ENCODE peak calls at places on chromosome 22, in six cellular contexts. A, O, T, V, J and H are unnamed samples.

GRCh38 chr22:30302810-30303138 is 13.5 kb upstream of the CASTOR1 start:
- DNase-seq in A (no peak), O (no peak), T (no peak), V (no peak), J (no peak), H (peak)

GRCh38 chr22:47012589-47013365 is 250.3 kb downstream of the TBC1D22A start:
- DNase-seq in A (no peak), O (no peak), T (no peak), V (no peak), J (no peak), H (no peak)

GRCh38 chr22:20639750-20640149 is 132.3 kb downstream of the MED15 start:
- DNase-seq in A (no peak), O (no peak), T (no peak), V (no peak), J (no peak), H (no peak)

GRCh38 chr22:27885977-27886842 is 32.8 kb downstream of the PITPNB start:
- DNase-seq in A (peak), O (no peak), T (peak), V (no peak), J (peak), H (peak)

GRCh38 chr22:33971561-33971961 is 51.3 kb upstream of the LARGE1 start:
- DNase-seq in A (no peak), O (no peak), T (no peak), V (no peak), J (no peak), H (peak)

GRCh38 chr22:40261783-40262182 is 84.1 kb downstream of the TNRC6B start:
- DNase-seq in A (no peak), O (no peak), T (no peak), V (no peak), J (no peak), H (no peak)

GRCh38 chr22:17007257-17007656 is 765 bp downstream of the GAB4 start:
- DNase-seq in A (no peak), O (no peak), T (no peak), V (no peak), J (no peak), H (no peak)

GRCh38 chr22:44526431-44527115 is 28.5 kb upstream of the RTL6 start:
- DNase-seq in A (no peak), O (no peak), T (no peak), V (no peak), J (no peak), H (no peak)

GRCh38 chr22:31615481-31615840 is 46.6 kb downstream of the PISD start:
- DNase-seq in A (no peak), O (no peak), T (no peak), V (no peak), J (no peak), H (no peak)

GRCh38 chr22:39646614-39647210 is 76.2 kb downstream of the CACNA1I start:
- DNase-seq in A (no peak), O (no peak), T (no peak), V (no peak), J (no peak), H (no peak)

GRCh38 chr22:24244144-24244787 is 616 bp downstream of the GGT5 start:
- DNase-seq in A (no peak), O (no peak), T (no peak), V (no peak), J (peak), H (no peak)

GRCh38 chr22:27412866-27413445 is 388.6 kb downstream of the MN1 start:
- DNase-seq in A (no peak), O (no peak), T (no peak), V (no peak), J (peak), H (peak)

GRCh38 chr22:38706101-38706884 is 549 bp downstream of the GTPBP1 start:
- DNase-seq in A (peak), O (peak), T (no peak), V (no peak), J (peak), H (peak)

GRCh38 chr22:42695294-42695693 is 25.4 kb downstream of the A4GALT start:
- DNase-seq in A (no peak), O (no peak), T (no peak), V (no peak), J (no peak), H (no peak)

GRCh38 chr22:36816635-36817428 is at the start of gene PVALB:
- DNase-seq in A (no peak), O (no peak), T (no peak), V (no peak), J (peak), H (peak)